ENCODE peak calls at places on chromosomes 3 and 15, in five cellular contexts. W, V, S, L and R are unnamed samples.

GRCh38 chr3:60176614-60177013 is 1074.6 kb downstream of the FHIT start:
- DNase-seq in S (no peak), L (no peak), V (no peak), W (no peak), R (no peak)

GRCh38 chr15:68032672-68033071 is 21.4 kb upstream of the PIAS1 start:
- DNase-seq in S (no peak), V (no peak), L (no peak), W (no peak), R (no peak)

GRCh38 chr3:70832811-70833509 is 520.5 kb upstream of the MDFIC2 start:
- DNase-seq in W (no peak), V (peak), L (no peak), S (no peak), R (no peak)

GRCh38 chr3:176663819-176664218 is 533.5 kb downstream of the TBL1XR1 start:
- DNase-seq in L (no peak), W (no peak), V (peak), S (no peak), R (peak)

GRCh38 chr3:160006282-160007163 is 17.9 kb downstream of the IL12A start:
- DNase-seq in W (no peak), V (peak), L (peak), S (no peak), R (peak)

GRCh38 chr15:40755821-40756220 is 767 bp upstream of the RMDN3 start:
- DNase-seq in L (no peak), V (no peak), W (no peak), S (no peak), R (no peak)

GRCh38 chr15:44720460-44721185 is 9.3 kb downstream of the B2M start:
- DNase-seq in L (no peak), S (no peak), V (no peak), W (no peak), R (no peak)

GRCh38 chr15:78050851-78051250 is 26.7 kb downstream of the TBC1D2B start:
- DNase-seq in W (no peak), S (no peak), L (no peak), V (no peak), R (no peak)

GRCh38 chr15:101458908-101459578 is 30.5 kb downstream of the PCSK6 start:
- DNase-seq in W (no peak), L (no peak), V (no peak), S (no peak), R (no peak)

GRCh38 chr3:179788996-179789395 is 136.2 kb downstream of the USP13 start:
- DNase-seq in V (no peak), S (no peak), L (no peak), W (no peak), R (no peak)

GRCh38 chr3:114672692-114673447 is 379.0 kb downstream of the TIGIT start:
- DNase-seq in S (no peak), W (no peak), L (no peak), V (no peak), R (no peak)

GRCh38 chr3:170364965-170365364 is 7.5 kb downstream of the SKIL start:
- DNase-seq in S (no peak), L (no peak), V (no peak), W (no peak), R (no peak)

GRCh38 chr3:193833592-193833991 is 240.6 kb downstream of the OPA1 start:
- DNase-seq in L (no peak), V (no peak), S (no peak), W (no peak), R (no peak)

GRCh38 chr3:142087676-142088075 is 61.7 kb downstream of the TFDP2 start:
- DNase-seq in L (no peak), S (no peak), W (no peak), V (peak), R (no peak)

GRCh38 chr3:81581966-81582599 is 179.4 kb downstream of the GBE1 start:
- DNase-seq in V (peak), W (no peak), L (no peak), S (no peak), R (peak)

GRCh38 chr3:81585057-81585456 is 176.4 kb downstream of the GBE1 start:
- DNase-seq in W (no peak), S (no peak), L (no peak), V (no peak), R (no peak)

GRCh38 chr3:81580399-81580798 is 181.0 kb downstream of the GBE1 start:
- DNase-seq in V (no peak), W (no peak), S (no peak), L (peak), R (no peak)

DNA sequence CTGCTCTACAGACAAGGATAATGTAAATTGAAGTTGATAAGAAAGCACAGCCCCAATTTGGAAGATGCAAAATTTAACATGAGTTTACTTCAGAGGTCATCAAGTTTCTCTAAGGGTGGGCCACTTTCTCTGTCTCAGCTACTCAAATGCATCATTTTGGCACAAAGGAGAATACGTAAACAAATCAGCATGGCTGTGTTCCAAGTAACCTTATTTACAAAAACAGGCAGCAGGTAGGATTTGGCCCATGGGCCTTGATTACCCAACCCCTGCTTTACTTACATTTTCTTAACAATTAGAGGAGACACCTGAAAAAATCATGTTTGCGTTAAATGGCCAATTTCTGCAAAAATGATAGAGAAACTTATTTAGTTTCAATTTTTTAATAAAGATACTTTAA is 181.7 kb downstream of the GBE1 start:
- DNase-seq in S (no peak), L (no peak), V (no peak), W (no peak), R (no peak)
- H3K27ac ChIP-seq in S (no peak), L (no peak), V (no peak), W (no peak), R (no peak)

GRCh38 chr15:75028991-75029377 is 5.6 kb downstream of the PPCDC start:
- DNase-seq in V (no peak), S (no peak), W (no peak), L (no peak), R (no peak)
- H3K4me3 ChIP-seq in V (no peak), S (no peak), W (no peak), L (no peak), R (no peak)

GRCh38 chr3:172648736-172649135 is 62.1 kb downstream of the NCEH1 start:
- DNase-seq in S (no peak), L (no peak), W (no peak), V (peak), R (no peak)
- H3K27ac ChIP-seq in S (no peak), L (no peak), W (peak), V (no peak), R (no peak)

DNA sequence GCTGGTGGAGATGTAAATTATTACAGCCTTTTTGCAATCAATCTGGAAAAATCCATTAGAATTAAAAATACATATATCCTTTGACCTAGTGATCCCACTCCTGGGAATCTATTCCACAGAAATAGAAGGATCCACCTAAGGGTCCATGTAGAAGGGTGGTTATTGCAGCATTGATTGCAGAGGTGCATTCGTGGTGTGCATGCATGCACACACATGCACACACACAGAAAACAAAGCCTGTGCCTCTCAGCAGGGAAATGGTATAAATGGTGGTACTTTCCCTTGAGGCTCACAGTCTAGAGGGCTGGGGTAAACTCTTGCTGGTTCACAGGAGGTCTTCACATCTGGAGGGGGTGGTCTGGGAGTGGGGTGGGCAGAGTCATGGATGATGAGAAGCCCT is 19.4 kb upstream of the ADPGK start:
- DNase-seq in V (no peak), W (no peak), L (no peak), S (no peak), R (no peak)
- H3K4me3 ChIP-seq in V (no peak), W (no peak), L (no peak), S (no peak), R (no peak)